ENCODE peak calls at places on chromosomes 2 and 18, in four cellular contexts. P, K, L and U are unnamed samples. For H3K36me3 and H3K4me1, the result is how much of the 10 kb centered on the place peaks cover.

GRCh38 chr2:119223521-119224390 is at the start of gene STEAP3:
- DNase-seq in P (peak), K (peak), L (peak), U (no peak)

GRCh38 chr2:186036862-186037449 is 298.4 kb downstream of the FSIP2 start:
- DNase-seq in P (no peak), K (no peak), L (no peak), U (no peak)

GRCh38 chr2:18518116-18519111 is 42.0 kb downstream of the RDH14 start:
- DNase-seq in P (no peak), K (no peak), L (no peak), U (no peak)

GRCh38 chr2:196336715-196337617 is 165.6 kb upstream of the STK17B start:
- DNase-seq in P (no peak), K (no peak), L (no peak), U (peak)

GRCh38 chr2:162065767-162066166 is 8.2 kb downstream of the DPP4 start:
- DNase-seq in P (no peak), K (no peak), L (no peak), U (no peak)

GRCh38 chr2:143433158-143433557 is 303.9 kb downstream of the ARHGAP15 start:
- DNase-seq in P (no peak), K (no peak), L (no peak), U (no peak)

GRCh38 chr2:68796306-68796905 is 61.8 kb downstream of the ARHGAP25 start:
- DNase-seq in P (no peak), K (no peak), L (no peak), U (peak)

GRCh38 chr2:62287895-62288589 is 92.1 kb downstream of the B3GNT2 start:
- DNase-seq in P (peak), K (peak), L (no peak), U (peak)

GRCh38 chr2:216522892-216523502 is 24.4 kb downstream of the RPL37A start:
- DNase-seq in P (no peak), K (no peak), L (no peak), U (no peak)

GRCh38 chr2:217656366-217656765 is 346.4 kb downstream of the TNS1 start:
- DNase-seq in P (no peak), K (no peak), L (no peak), U (no peak)

GRCh38 chr2:30448308-30448707 is 1.3 kb downstream of the LCLAT1 start:
- DNase-seq in P (no peak), K (no peak), L (no peak), U (no peak)

GRCh38 chr2:24201496-24201895 is 26.6 kb downstream of the FAM228A start:
- DNase-seq in P (no peak), K (no peak), L (no peak), U (no peak)

GRCh38 chr18:8948471-8949149 is 153.9 kb upstream of the NDUFV2 start:
- DNase-seq in P (no peak), K (no peak), L (no peak), U (no peak)

GRCh38 chr2:26197516-26197915 is 24.6 kb downstream of the GAREM2 start:
- DNase-seq in P (no peak), K (no peak), L (no peak), U (no peak)

GRCh38 chr2:71833855-71834554 is 313.7 kb downstream of the CYP26B1 start:
- DNase-seq in P (peak), K (peak), L (no peak), U (no peak)

GRCh38 chr2:185507703-185508102 is 230.9 kb upstream of the FSIP2 start:
- DNase-seq in P (no peak), K (no peak), L (no peak), U (no peak)

GRCh38 chr18:5513947-5514346 is 29.9 kb downstream of the EPB41L3 start:
- DNase-seq in P (no peak), K (no peak), L (no peak), U (no peak)
- H3K36me3 ChIP-seq in P (under half), K (under half), L (under half), U (under half)

GRCh38 chr2:238169021-238169707 is 10.4 kb downstream of the ERFE start:
- DNase-seq in P (no peak), K (peak), L (no peak), U (no peak)

GRCh38 chr2:238170386-238171071 is 11.8 kb downstream of the ERFE start:
- DNase-seq in P (no peak), K (peak), L (no peak), U (no peak)

GRCh38 chr2:238171575-238172187 is 12.9 kb downstream of the ERFE start:
- DNase-seq in P (no peak), K (no peak), L (no peak), U (no peak)

GRCh38 chr2:238168196-238168815 is 9.5 kb downstream of the ERFE start:
- DNase-seq in P (no peak), K (no peak), L (no peak), U (no peak)

GRCh38 chr2:238169708-238170251 is 11.0 kb downstream of the ERFE start:
- DNase-seq in P (no peak), K (peak), L (no peak), U (no peak)
- H3K27ac ChIP-seq in P (peak), K (peak), L (peak), U (no peak)

DNA sequence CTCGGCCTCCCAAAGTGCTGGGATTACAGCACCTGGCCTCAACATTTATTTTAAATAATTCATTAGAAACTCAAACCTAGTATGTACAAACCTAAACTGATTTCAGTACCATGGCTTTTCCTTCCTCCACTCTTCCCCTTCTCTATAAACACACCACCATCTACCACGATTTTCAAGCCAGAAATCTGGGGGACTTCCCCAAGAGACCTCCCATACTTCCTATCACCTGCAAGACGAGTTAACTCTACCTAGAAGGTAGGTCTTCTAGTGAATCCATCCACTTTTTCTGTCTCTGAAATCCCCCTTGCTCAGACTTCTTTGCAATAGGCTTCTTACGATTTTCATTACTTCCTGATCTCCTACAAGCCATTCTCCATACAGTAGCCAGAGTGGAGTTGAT is 7.7 kb upstream of the FAM117B start:
- DNase-seq in P (no peak), K (no peak), L (no peak), U (no peak)
- H3K4me1 ChIP-seq in P (under half), K (under half), L (under half), U (under half)

GRCh38 chr2:237492137-237492890 is 5.3 kb downstream of the MLPH start:
- DNase-seq in P (no peak), K (no peak), L (no peak), U (no peak)

GRCh38 chr2:237490805-237491194 is 3.7 kb downstream of the MLPH start:
- DNase-seq in P (no peak), K (no peak), L (no peak), U (no peak)

GRCh38 chr2:237488901-237489860 is 2.1 kb downstream of the MLPH start:
- DNase-seq in P (no peak), K (no peak), L (no peak), U (no peak)

GRCh38 chr2:237490009-237490804 is 3.2 kb downstream of the MLPH start:
- DNase-seq in P (no peak), K (no peak), L (no peak), U (no peak)

GRCh38 chr2:237491515-237492118 is 4.6 kb downstream of the MLPH start:
- DNase-seq in P (no peak), K (no peak), L (no peak), U (no peak)
- H3K36me3 ChIP-seq in P (under half), K (under half), L (under half), U (under half)

GRCh38 chr18:70366670-70367069 is 77.8 kb downstream of the SOCS6 start:
- DNase-seq in P (no peak), K (no peak), L (no peak), U (no peak)

GRCh38 chr18:70368903-70369302 is 80.1 kb downstream of the SOCS6 start:
- DNase-seq in P (no peak), K (no peak), L (no peak), U (no peak)

GRCh38 chr18:70363861-70364260 is 75.0 kb downstream of the SOCS6 start:
- DNase-seq in P (no peak), K (no peak), L (peak), U (no peak)

GRCh38 chr18:70365361-70365760 is 76.5 kb downstream of the SOCS6 start:
- DNase-seq in P (no peak), K (no peak), L (no peak), U (no peak)

GRCh38 chr18:70366174-70366573 is 77.3 kb downstream of the SOCS6 start:
- DNase-seq in P (no peak), K (no peak), L (no peak), U (no peak)
- H3K27ac ChIP-seq in P (no peak), K (no peak), L (peak), U (no peak)

GRCh38 chr2:194044321-194044720 is 1612.7 kb upstream of the SLC39A10 start:
- DNase-seq in P (no peak), K (no peak), L (no peak), U (no peak)
- H3K4me1 ChIP-seq in P (under half), K (under half), L (under half), U (under half)